ENCODE peak calls at places on chromosomes 7 and 10, in ten cellular contexts. L is esophagus squamous epithelium, E is breast epithelium, T is thyroid gland, Y is body of pancreas, K is uterus, M is HCT116, Z is heart left ventricle, N is prostate gland, I is stomach. U is an unnamed sample. For H3K4me1 and H3K27me3, the result is how much of the 10 kb centered on the place peaks cover.

GRCh38 chr10:73889014-73889413 is 14.7 kb upstream of the CAMK2G start:
- DNase-seq in T (peak), K (no peak), N (peak), M (peak), Y (no peak), I (peak), Z (peak), E (no peak), L (no peak), U (peak)

GRCh38 chr7:46972205-46972604 is 609.7 kb downstream of the TNS3 start:
- DNase-seq in I (no peak), L (no peak), Y (no peak), Z (no peak), K (no peak), T (no peak), M (peak), N (no peak), E (no peak), U (no peak)

GRCh38 chr7:134946260-134946659 is 40.0 kb upstream of the AGBL3 start:
- DNase-seq in T (no peak), K (no peak), E (no peak), N (no peak), Z (no peak), L (no peak), M (no peak), Y (no peak), I (no peak), U (no peak)

GRCh38 chr10:32004161-32004591 is 52.0 kb downstream of the KIF5B start:
- DNase-seq in L (no peak), N (no peak), I (peak), K (no peak), M (no peak), T (peak), Y (peak), Z (peak), E (no peak), U (peak)

GRCh38 chr7:155918720-155919399 is 106.6 kb upstream of the SHH start:
- DNase-seq in K (no peak), L (peak), Z (peak), T (peak), Y (peak), M (peak), E (peak), N (no peak), I (peak), U (peak)

GRCh38 chr7:80918406-80918805 is 445 bp downstream of the SEMA3C start:
- DNase-seq in I (no peak), E (no peak), N (peak), L (no peak), Y (no peak), T (peak), M (no peak), K (no peak), Z (no peak), U (peak)

GRCh38 chr7:68511281-68511680 is 1087.0 kb upstream of the AUTS2 start:
- DNase-seq in N (no peak), I (no peak), K (no peak), Z (no peak), M (no peak), E (no peak), L (no peak), Y (no peak), T (no peak), U (no peak)

GRCh38 chr10:70903262-70903921 is 15.0 kb upstream of the PCBD1 start:
- DNase-seq in E (peak), I (peak), M (no peak), Z (peak), K (peak), T (peak), L (no peak), N (peak), Y (peak), U (peak)

GRCh38 chr10:132121511-132121830 is 55.7 kb downstream of the JAKMIP3 start:
- DNase-seq in E (no peak), T (no peak), L (no peak), Z (no peak), N (no peak), I (no peak), K (no peak), M (no peak), Y (no peak), U (no peak)

GRCh38 chr10:52455095-52455494 is 141.0 kb downstream of the DKK1 start:
- DNase-seq in Z (no peak), I (no peak), L (no peak), M (no peak), E (no peak), N (no peak), Y (no peak), T (no peak), K (no peak), U (no peak)

GRCh38 chr10:47449102-47449978 is 34.6 kb downstream of the ANXA8 start:
- DNase-seq in T (no peak), Y (no peak), K (no peak), M (no peak), L (no peak), I (no peak), N (no peak), E (no peak), Z (no peak), U (no peak)

GRCh38 chr10:15737635-15738034 is 17.9 kb upstream of the ITGA8 start:
- DNase-seq in Z (no peak), I (no peak), L (no peak), T (no peak), E (no peak), M (no peak), N (no peak), Y (no peak), K (no peak), U (no peak)

GRCh38 chr10:25547391-25547790 is 372.6 kb downstream of the GPR158 start:
- DNase-seq in Y (no peak), K (no peak), N (no peak), L (no peak), M (no peak), T (no peak), Z (no peak), I (no peak), E (no peak), U (no peak)

GRCh38 chr10:74936577-74937445 is 110.4 kb downstream of the KAT6B start:
- DNase-seq in Y (no peak), Z (no peak), N (no peak), K (no peak), I (no peak), L (no peak), T (no peak), E (no peak), M (no peak), U (no peak)

GRCh38 chr10:98920362-98920761 is 315.3 kb downstream of the HPSE2 start:
- DNase-seq in E (no peak), Y (no peak), I (no peak), N (no peak), Z (no peak), M (no peak), T (no peak), K (no peak), L (no peak), U (no peak)
- H3K4me1 ChIP-seq in E (under half), Y (under half), I (under half), N (under half), Z (under half), M (under half), T (under half), K (under half), L (under half), U (under half)

DNA sequence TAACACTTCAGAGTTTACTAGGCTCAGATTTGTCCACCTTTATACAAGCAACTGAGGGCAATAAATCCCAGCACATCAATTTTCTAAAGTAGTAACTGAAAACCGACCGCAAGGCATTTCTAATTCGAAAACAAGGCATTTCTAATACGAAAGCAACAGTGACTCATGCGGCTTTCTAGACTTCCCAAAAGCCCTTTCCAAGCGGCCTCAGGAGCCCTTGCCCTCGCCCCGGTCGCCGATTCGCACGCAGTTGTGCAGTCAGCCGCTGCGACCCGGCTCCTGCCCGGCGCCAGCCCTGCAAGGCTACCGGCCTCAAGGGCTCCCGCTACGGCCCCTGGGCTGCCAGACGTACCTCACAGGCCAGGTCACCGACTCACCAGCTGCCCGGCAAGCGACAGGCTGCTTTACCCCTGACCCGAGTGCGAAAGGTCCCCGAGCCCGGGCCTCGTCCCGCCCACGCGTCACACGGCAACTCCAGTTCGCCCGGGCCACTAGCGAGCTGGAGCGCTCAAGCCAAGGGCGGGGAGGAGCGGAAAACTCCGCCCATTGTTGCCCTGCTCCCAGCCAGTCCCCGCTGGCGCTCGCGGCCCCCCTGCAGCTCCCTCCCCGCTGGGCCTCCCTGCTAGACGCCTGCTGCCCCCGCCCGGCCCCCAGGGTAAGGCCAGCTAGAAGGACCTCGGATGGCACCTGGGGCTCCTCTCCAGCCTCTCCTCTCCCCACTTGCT is 7.3 kb downstream of the NCOA4 start:
- DNase-seq in M (peak), L (peak), K (peak), Z (peak), I (peak), T (peak), N (peak), Y (peak), E (peak), U (peak)
- TF ChIP-seq POLR2A in M (no peak), L (peak), K (no peak), Z (peak), I (no peak), T (peak), N (peak), Y (peak), E (no peak), U (no peak)

GRCh38 chr10:69577268-69578232 is 4.3 kb upstream of the NEUROG3 start:
- DNase-seq in E (no peak), L (no peak), K (no peak), N (no peak), I (no peak), T (no peak), M (no peak), Y (no peak), Z (no peak), U (no peak)

GRCh38 chr10:69574571-69574978 is 1.4 kb upstream of the NEUROG3 start:
- DNase-seq in K (no peak), M (no peak), Z (no peak), I (no peak), Y (no peak), T (no peak), L (no peak), E (no peak), N (no peak), U (no peak)

GRCh38 chr10:69578508-69578991 is 5.3 kb upstream of the NEUROG3 start:
- DNase-seq in Y (no peak), E (no peak), I (no peak), M (no peak), T (no peak), K (no peak), L (no peak), Z (no peak), N (no peak), U (no peak)

GRCh38 chr10:69575164-69575722 is 2.0 kb upstream of the NEUROG3 start:
- DNase-seq in L (no peak), E (no peak), Z (no peak), T (no peak), M (no peak), I (no peak), N (no peak), Y (no peak), K (no peak), U (no peak)

GRCh38 chr10:69576334-69577011 is 3.3 kb upstream of the NEUROG3 start:
- DNase-seq in T (no peak), L (no peak), M (no peak), Z (no peak), Y (no peak), K (no peak), E (no peak), I (no peak), N (no peak), U (no peak)
- H3K27me3 ChIP-seq in T (under half), L (half or more), M (under half), Z (half or more), Y (under half), K (under half), E (half or more), I (half or more), N (half or more), U (under half)

GRCh38 chr10:46299267-46299530 is 12.4 kb downstream of the ANTXRL start:
- DNase-seq in Z (no peak), T (no peak), Y (no peak), K (no peak), L (no peak), E (peak), N (no peak), I (no peak), M (no peak), U (no peak)
- H3K4me1 ChIP-seq in Z (under half), T (under half), Y (under half), K (under half), L (under half), E (under half), N (under half), I (under half), M (under half), U (under half)

DNA sequence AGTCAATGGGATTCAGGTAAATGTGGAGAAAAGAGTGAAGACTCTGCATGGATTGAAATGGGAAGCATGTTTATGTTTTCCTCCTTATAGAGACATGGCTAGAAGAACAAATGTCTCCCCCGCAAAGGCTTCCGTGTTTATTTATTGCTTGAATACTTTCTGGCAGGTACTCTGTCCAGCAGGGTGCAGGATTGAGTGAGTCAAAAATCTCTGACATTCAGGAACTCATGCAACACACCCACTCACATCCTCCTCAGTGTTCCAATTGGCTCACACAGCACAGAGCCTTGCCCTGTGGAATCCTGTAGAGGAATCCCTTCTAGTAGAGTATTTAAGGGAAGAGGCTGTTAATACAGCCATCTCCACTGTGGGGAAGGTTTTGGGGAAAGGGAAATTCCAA is 290.3 kb upstream of the VWC2 start:
- DNase-seq in Y (no peak), E (no peak), N (no peak), K (no peak), M (no peak), L (no peak), Z (no peak), I (no peak), T (peak), U (peak)
- TF ChIP-seq POLR2A in Y (no peak), E (no peak), N (no peak), K (no peak), M (no peak), L (no peak), Z (no peak), I (no peak), T (no peak), U (no peak)

U was measured in testis.